ENCODE peak calls at places on chromosomes 2 and 18, in six cellular contexts. U is GM23248, G is kidney epithelial cell, K is stromal cell of bone marrow, E is omental fat pad, I is RWPE1. T is an unnamed sample.

GRCh38 chr2:165539985-165540384 is 70.5 kb downstream of the CSRNP3 start:
- DNase-seq in G (no peak), U (no peak), I (no peak), E (no peak), K (no peak), T (no peak)

GRCh38 chr2:221204699-221205098 is 367.4 kb downstream of the EPHA4 start:
- DNase-seq in E (no peak), K (no peak), I (no peak), G (no peak), U (no peak), T (no peak)

GRCh38 chr18:28065031-28065792 is 111.7 kb downstream of the CDH2 start:
- DNase-seq in I (peak), E (no peak), K (peak), G (peak), U (peak), T (no peak)

GRCh38 chr2:218301176-218301819 is 9.0 kb upstream of the TMBIM1 start:
- DNase-seq in E (peak), U (peak), I (no peak), K (peak), G (peak), T (peak)

GRCh38 chr2:49861821-49862220 is 707.5 kb upstream of the FSHR start:
- DNase-seq in E (no peak), U (no peak), G (peak), I (no peak), K (no peak), T (no peak)

GRCh38 chr18:46281185-46282176 is 177.3 kb downstream of the HAUS1 start:
- DNase-seq in E (peak), I (peak), K (peak), U (peak), G (no peak), T (peak)

GRCh38 chr2:10659898-10660568 is 29.7 kb downstream of the NOL10 start:
- DNase-seq in E (peak), K (peak), G (peak), I (peak), U (peak), T (no peak)

GRCh38 chr2:144162652-144163051 is 357.3 kb downstream of the ZEB2 start:
- DNase-seq in G (no peak), U (no peak), E (no peak), K (no peak), I (peak), T (no peak)

GRCh38 chr2:204545861-204546773 is 842 bp downstream of the PARD3B start:
- DNase-seq in K (no peak), G (no peak), I (no peak), E (no peak), U (peak), T (no peak)

GRCh38 chr2:17228461-17228860 is 289.8 kb downstream of the RAD51AP2 start:
- DNase-seq in K (no peak), U (no peak), G (no peak), I (no peak), E (no peak), T (no peak)

GRCh38 chr18:78587626-78588600 is 391.7 kb upstream of the SALL3 start:
- DNase-seq in I (no peak), G (no peak), E (no peak), U (no peak), K (no peak), T (no peak)

GRCh38 chr2:146982393-146982846 is 862.4 kb upstream of the ACVR2A start:
- DNase-seq in E (peak), G (peak), I (peak), U (peak), K (peak), T (peak)

GRCh38 chr2:179543361-179543901 is 278.8 kb upstream of the SESTD1 start:
- DNase-seq in E (no peak), K (no peak), G (no peak), I (no peak), U (peak), T (no peak)

GRCh38 chr2:239381709-239382134 is 19.1 kb downstream of the HDAC4 start:
- DNase-seq in G (no peak), U (no peak), E (no peak), I (no peak), K (no peak), T (no peak)

GRCh38 chr2:188293601-188294482 is 2.2 kb downstream of the GULP1 start:
- DNase-seq in G (peak), I (peak), E (peak), K (peak), U (peak), T (peak)

T was measured in tibial nerve.